ENCODE peak calls at places on chromosomes 11 and 22, in ten cellular contexts. W is ELF-1; V is amniotic stem cell; C is activated CD8-positive, alpha-beta memory T cell treated with anti-CD3 and anti-CD28 coated beads for 1 hour; T is PC-3; P is left ventricle myocardium superior; U is lung; O is amygdala; E is HFFc6; N is KBM-7. K is an unnamed sample.

GRCh38 chr11:1581976-1582375 is 3.1 kb downstream of the KRTAP5-1 start:
- DNase-seq in W (no peak), V (no peak), C (no peak), T (no peak), P (no peak), U (no peak), O (no peak), E (no peak), N (no peak), K (no peak)

GRCh38 chr22:44496844-44497217 is 1.2 kb downstream of the RTL6 start:
- DNase-seq in W (no peak), V (no peak), C (no peak), T (no peak), P (peak; percentile 30), U (no peak), O (no peak), E (no peak), N (no peak), K (no peak)

GRCh38 chr11:34263462-34264186 is 94.2 kb downstream of the ABTB2 start:
- DNase-seq in W (peak; percentile 82), V (no peak), C (no peak), T (peak; percentile 95), P (peak; percentile 73), U (peak; percentile 75), O (no peak), E (peak; percentile 68), N (no peak), K (peak; percentile 19)

GRCh38 chr11:34790620-34791019 is 125.6 kb downstream of the APIP start:
- DNase-seq in W (no peak), V (no peak), C (no peak), T (peak; percentile 16), P (no peak), U (no peak), O (no peak), E (no peak), N (peak; percentile 79), K (no peak)

GRCh38 chr11:328012-328411 is 7.4 kb upstream of the IFITM3 start:
- DNase-seq in W (no peak), V (no peak), C (no peak), T (no peak), P (no peak), U (no peak), O (no peak), E (no peak), N (no peak), K (no peak)

GRCh38 chr11:120710354-120711187 is 199.0 kb downstream of the GRIK4 start:
- DNase-seq in W (peak; percentile 92), V (peak; percentile 6), C (no peak), T (peak; percentile 79), P (peak; percentile 41), U (peak; percentile 68), O (peak; percentile 60), E (peak; percentile 84), N (no peak), K (peak; percentile 83)

GRCh38 chr22:41442240-41442792 is 4.3 kb downstream of the TOB2 start:
- DNase-seq in W (no peak), V (no peak), C (no peak), T (no peak), P (no peak), U (no peak), O (no peak), E (no peak), N (no peak), K (no peak)

GRCh38 chr22:19523240-19524169 is 705 bp downstream of the CLDN5 start:
- DNase-seq in W (peak; percentile 71), V (no peak), C (no peak), T (no peak), P (no peak), U (no peak), O (no peak), E (no peak), N (no peak), K (no peak)

GRCh38 chr11:128814856-128815705 is 52.0 kb downstream of the KCNJ1 start:
- DNase-seq in W (peak; percentile 92), V (peak; percentile 64), C (no peak), T (peak; percentile 46), P (peak; percentile 77), U (no peak), O (no peak), E (peak; percentile 78), N (peak; percentile 21), K (peak; percentile 76)

GRCh38 chr11:92770981-92771380 is 198.5 kb upstream of the MTNR1B start:
- DNase-seq in W (no peak), V (no peak), C (no peak), T (no peak), P (no peak), U (no peak), O (no peak), E (no peak), N (no peak), K (no peak)

GRCh38 chr22:47605886-47606285 is 843.4 kb downstream of the TBC1D22A start:
- DNase-seq in W (no peak), V (no peak), C (no peak), T (no peak), P (no peak), U (no peak), O (no peak), E (no peak), N (no peak), K (no peak)

GRCh38 chr22:19431641-19432091 is at the start of gene HIRA:
- DNase-seq in W (peak; percentile 87), V (no peak), C (peak; percentile 56), T (peak; percentile 72), P (peak; percentile 90), U (peak; percentile 83), O (peak; percentile 63), E (peak; percentile 64), N (peak; percentile 82), K (peak; percentile 67)

GRCh38 chr22:40552070-40552469 is 84.4 kb downstream of the MRTFA start:
- DNase-seq in W (no peak), V (no peak), C (no peak), T (no peak), P (peak; percentile 74), U (no peak), O (no peak), E (no peak), N (no peak), K (no peak)

GRCh38 chr11:68855205-68855978 is 13.7 kb upstream of the CPT1A start:
- DNase-seq in W (peak; percentile 64), V (no peak), C (no peak), T (no peak), P (peak; percentile 69), U (no peak), O (no peak), E (peak; percentile 34), N (peak; percentile 60), K (no peak)

GRCh38 chr11:16981651-16982194 is 32.5 kb downstream of the PLEKHA7 start:
- DNase-seq in W (peak; percentile 77), V (no peak), C (no peak), T (no peak), P (no peak), U (no peak), O (peak; percentile 60), E (no peak), N (no peak), K (peak; percentile 41)

GRCh38 chr22:39170825-39171622 is 18.5 kb upstream of the CBX7 start:
- DNase-seq in W (peak; percentile 91), V (peak; percentile 22), C (peak; percentile 57), T (peak; percentile 77), P (peak; percentile 90), U (peak; percentile 85), O (peak; percentile 74), E (peak; percentile 54), N (peak; percentile 79), K (peak; percentile 51)

GRCh38 chr11:76025817-76026216 is 180.5 kb downstream of the WNT11 start:
- DNase-seq in W (no peak), V (no peak), C (no peak), T (no peak), P (no peak), U (no peak), O (no peak), E (no peak), N (no peak), K (no peak)

GRCh38 chr11:13959001-13959400 is 3.5 kb upstream of the SPON1 start:
- DNase-seq in W (no peak), V (no peak), C (no peak), T (no peak), P (no peak), U (no peak), O (no peak), E (no peak), N (no peak), K (no peak)

GRCh38 chr11:86134580-86135318 is 65.9 kb upstream of the PICALM start:
- DNase-seq in W (no peak), V (no peak), C (no peak), T (peak; percentile 55), P (no peak), U (no peak), O (peak; percentile 43), E (no peak), N (peak; percentile 82), K (no peak)

GRCh38 chr22:41742918-41743317 is 43.6 kb downstream of the MEI1 start:
- DNase-seq in W (peak; percentile 9), V (no peak), C (no peak), T (no peak), P (no peak), U (no peak), O (no peak), E (no peak), N (no peak), K (no peak)

GRCh38 chr11:69656536-69657455 is 15.8 kb downstream of the CCND1 start:
- DNase-seq in W (no peak), V (no peak), C (no peak), T (no peak), P (no peak), U (no peak), O (no peak), E (no peak), N (no peak), K (no peak)

GRCh38 chr11:118838905-118839553 is 44.7 kb upstream of the CXCR5 start:
- DNase-seq in W (no peak), V (no peak), C (no peak), T (no peak), P (no peak), U (no peak), O (no peak), E (no peak), N (no peak), K (no peak)

GRCh38 chr11:116993599-116993998 is 104.6 kb downstream of the SIK3 start:
- DNase-seq in W (no peak), V (no peak), C (peak; percentile 15), T (no peak), P (no peak), U (no peak), O (peak; percentile 44), E (no peak), N (peak; percentile 52), K (peak; percentile 49)

GRCh38 chr22:17258015-17258827 is 39.0 kb upstream of the ADA2 start:
- DNase-seq in W (peak; percentile 90), V (no peak), C (no peak), T (peak; percentile 2), P (peak; percentile 70), U (peak; percentile 42), O (no peak), E (no peak), N (peak; percentile 83), K (no peak)

GRCh38 chr11:79400717-79401330 is 40.0 kb downstream of the TENM4 start:
- DNase-seq in W (peak; percentile 46), V (no peak), C (no peak), T (peak; percentile 70), P (peak; percentile 69), U (no peak), O (peak; percentile 5), E (peak; percentile 42), N (peak; percentile 33), K (no peak)

GRCh38 chr11:30381879-30382278 is 59.0 kb downstream of the ARL14EP start:
- DNase-seq in W (peak; percentile 14), V (no peak), C (no peak), T (no peak), P (no peak), U (no peak), O (no peak), E (no peak), N (no peak), K (no peak)

GRCh38 chr11:35289821-35290220 is 129.5 kb downstream of the SLC1A2 start:
- DNase-seq in W (no peak), V (peak; percentile 40), C (no peak), T (peak; percentile 40), P (no peak), U (no peak), O (no peak), E (peak; percentile 63), N (no peak), K (peak; percentile 66)